ENCODE peak calls at places on chromosome 14, in eight cellular contexts. One of them, this sample, is unnamed.

GRCh38 chr14:65259000-65259399 is 153.5 kb upstream of the FUT8 start:
- DNase-seq in tibial artery: no peak
- DNase-seq in IMR-90: no peak
- DNase-seq in fibroblast of lung: no peak
- DNase-seq in HCT116: no peak
- DNase-seq in CD4-positive, CD25-positive, alpha-beta regulatory T cell: no peak
- DNase-seq in ascending aorta: no peak
- DNase-seq in heart left ventricle: no peak
- DNase-seq in this sample: no peak

GRCh38 chr14:102138535-102138934 is 1.2 kb upstream of the WDR20 start:
- DNase-seq in fibroblast of lung: no peak
- DNase-seq in CD4-positive, CD25-positive, alpha-beta regulatory T cell: no peak
- DNase-seq in HCT116: no peak
- DNase-seq in IMR-90: no peak
- DNase-seq in heart left ventricle: no peak
- DNase-seq in ascending aorta: no peak
- DNase-seq in tibial artery: no peak
- DNase-seq in this sample: no peak

GRCh38 chr14:55126089-55126488 is 3.0 kb upstream of the LGALS3 start:
- DNase-seq in fibroblast of lung: no peak
- DNase-seq in heart left ventricle: no peak
- DNase-seq in CD4-positive, CD25-positive, alpha-beta regulatory T cell: no peak
- DNase-seq in IMR-90: no peak
- DNase-seq in tibial artery: no peak
- DNase-seq in ascending aorta: no peak
- DNase-seq in HCT116: no peak
- DNase-seq in this sample: no peak

GRCh38 chr14:101001311-101002069 is 98.0 kb upstream of the RTL1 start:
- DNase-seq in HCT116: no peak
- DNase-seq in tibial artery: peak; percentile 62
- DNase-seq in heart left ventricle: no peak
- DNase-seq in fibroblast of lung: peak; percentile 91
- DNase-seq in ascending aorta: no peak
- DNase-seq in IMR-90: peak; percentile 89
- DNase-seq in CD4-positive, CD25-positive, alpha-beta regulatory T cell: no peak
- DNase-seq in this sample: no peak

GRCh38 chr14:67187210-67187609 is 2.0 kb upstream of the GARIN2 start:
- DNase-seq in fibroblast of lung: peak; percentile 93
- DNase-seq in HCT116: peak; percentile 83
- DNase-seq in heart left ventricle: no peak
- DNase-seq in CD4-positive, CD25-positive, alpha-beta regulatory T cell: no peak
- DNase-seq in ascending aorta: no peak
- DNase-seq in tibial artery: no peak
- DNase-seq in IMR-90: peak; percentile 89
- DNase-seq in this sample: no peak

GRCh38 chr14:51525705-51526104 is 126.0 kb upstream of the FRMD6 start:
- DNase-seq in tibial artery: no peak
- DNase-seq in CD4-positive, CD25-positive, alpha-beta regulatory T cell: no peak
- DNase-seq in HCT116: no peak
- DNase-seq in fibroblast of lung: peak; percentile 33
- DNase-seq in IMR-90: no peak
- DNase-seq in heart left ventricle: no peak
- DNase-seq in ascending aorta: no peak
- DNase-seq in this sample: no peak

GRCh38 chr14:38078393-38078792 is 129.3 kb upstream of the SSTR1 start:
- DNase-seq in fibroblast of lung: no peak
- DNase-seq in IMR-90: no peak
- DNase-seq in HCT116: no peak
- DNase-seq in heart left ventricle: peak; percentile 28
- DNase-seq in CD4-positive, CD25-positive, alpha-beta regulatory T cell: peak; percentile 7
- DNase-seq in tibial artery: no peak
- DNase-seq in ascending aorta: no peak
- DNase-seq in this sample: no peak

GRCh38 chr14:68318788-68319187 is 474.1 kb downstream of the ZFP36L1 start:
- DNase-seq in fibroblast of lung: no peak
- DNase-seq in ascending aorta: no peak
- DNase-seq in HCT116: no peak
- DNase-seq in CD4-positive, CD25-positive, alpha-beta regulatory T cell: no peak
- DNase-seq in tibial artery: no peak
- DNase-seq in heart left ventricle: no peak
- DNase-seq in IMR-90: no peak
- DNase-seq in this sample: no peak

GRCh38 chr14:93970967-93971634 is 5.3 kb downstream of the ASB2 start:
- DNase-seq in ascending aorta: no peak
- DNase-seq in tibial artery: no peak
- DNase-seq in CD4-positive, CD25-positive, alpha-beta regulatory T cell: no peak
- DNase-seq in IMR-90: peak; percentile 18
- DNase-seq in heart left ventricle: no peak
- DNase-seq in HCT116: no peak
- DNase-seq in fibroblast of lung: no peak
- DNase-seq in this sample: no peak

GRCh38 chr14:86884498-86884897 is 1108.5 kb downstream of the GALC start:
- DNase-seq in HCT116: no peak
- DNase-seq in tibial artery: no peak
- DNase-seq in heart left ventricle: no peak
- DNase-seq in IMR-90: no peak
- DNase-seq in CD4-positive, CD25-positive, alpha-beta regulatory T cell: no peak
- DNase-seq in ascending aorta: no peak
- DNase-seq in fibroblast of lung: no peak
- DNase-seq in this sample: no peak

GRCh38 chr14:54782803-54783659 is 119.6 kb downstream of the GCH1 start:
- DNase-seq in heart left ventricle: no peak
- DNase-seq in CD4-positive, CD25-positive, alpha-beta regulatory T cell: no peak
- DNase-seq in ascending aorta: peak; percentile 73
- DNase-seq in IMR-90: no peak
- DNase-seq in fibroblast of lung: no peak
- DNase-seq in HCT116: no peak
- DNase-seq in tibial artery: no peak
- DNase-seq in this sample: no peak

GRCh38 chr14:106530423-106531107 is 1004.2 kb downstream of the TMEM121 start:
- DNase-seq in HCT116: no peak
- DNase-seq in heart left ventricle: no peak
- DNase-seq in fibroblast of lung: no peak
- DNase-seq in CD4-positive, CD25-positive, alpha-beta regulatory T cell: no peak
- DNase-seq in ascending aorta: no peak
- DNase-seq in tibial artery: no peak
- DNase-seq in IMR-90: no peak
- DNase-seq in this sample: peak; percentile 13

GRCh38 chr14:77044776-77045569 is 16.5 kb upstream of the IRF2BPL start:
- DNase-seq in ascending aorta: peak; percentile 73
- DNase-seq in tibial artery: no peak
- DNase-seq in IMR-90: no peak
- DNase-seq in heart left ventricle: peak; percentile 46
- DNase-seq in CD4-positive, CD25-positive, alpha-beta regulatory T cell: no peak
- DNase-seq in HCT116: no peak
- DNase-seq in fibroblast of lung: no peak
- DNase-seq in this sample: no peak

GRCh38 chr14:100541621-100542560 is 45.3 kb downstream of the BEGAIN start:
- DNase-seq in heart left ventricle: no peak
- DNase-seq in ascending aorta: no peak
- DNase-seq in CD4-positive, CD25-positive, alpha-beta regulatory T cell: no peak
- DNase-seq in fibroblast of lung: no peak
- DNase-seq in IMR-90: no peak
- DNase-seq in HCT116: no peak
- DNase-seq in tibial artery: no peak
- DNase-seq in this sample: no peak

GRCh38 chr14:63045234-63045611 is at the start of gene KCNH5:
- DNase-seq in CD4-positive, CD25-positive, alpha-beta regulatory T cell: no peak
- DNase-seq in tibial artery: no peak
- DNase-seq in fibroblast of lung: peak; percentile 60
- DNase-seq in HCT116: no peak
- DNase-seq in ascending aorta: no peak
- DNase-seq in heart left ventricle: peak; percentile 22
- DNase-seq in IMR-90: peak; percentile 46
- DNase-seq in this sample: peak; percentile 67

GRCh38 chr14:31205681-31206535 is 1.7 kb downstream of the HECTD1 start:
- DNase-seq in heart left ventricle: no peak
- DNase-seq in HCT116: no peak
- DNase-seq in IMR-90: peak; percentile 88
- DNase-seq in CD4-positive, CD25-positive, alpha-beta regulatory T cell: no peak
- DNase-seq in tibial artery: no peak
- DNase-seq in fibroblast of lung: peak; percentile 75
- DNase-seq in ascending aorta: no peak
- DNase-seq in this sample: peak; percentile 76

GRCh38 chr14:94174622-94175402 is 690 bp downstream of the PPP4R4 start:
- DNase-seq in ascending aorta: no peak
- DNase-seq in heart left ventricle: no peak
- DNase-seq in fibroblast of lung: no peak
- DNase-seq in tibial artery: peak; percentile 70
- DNase-seq in IMR-90: no peak
- DNase-seq in HCT116: no peak
- DNase-seq in CD4-positive, CD25-positive, alpha-beta regulatory T cell: no peak
- DNase-seq in this sample: peak; percentile 22

GRCh38 chr14:100446572-100446971 is 123.4 kb downstream of the SLC25A47 start:
- DNase-seq in CD4-positive, CD25-positive, alpha-beta regulatory T cell: no peak
- DNase-seq in tibial artery: no peak
- DNase-seq in IMR-90: no peak
- DNase-seq in heart left ventricle: no peak
- DNase-seq in ascending aorta: no peak
- DNase-seq in fibroblast of lung: no peak
- DNase-seq in HCT116: no peak
- DNase-seq in this sample: no peak

GRCh38 chr14:71320734-71321555 is 413.7 kb downstream of the PCNX1 start:
- DNase-seq in fibroblast of lung: peak; percentile 72
- DNase-seq in tibial artery: peak; percentile 79
- DNase-seq in CD4-positive, CD25-positive, alpha-beta regulatory T cell: peak; percentile 40
- DNase-seq in heart left ventricle: peak; percentile 70
- DNase-seq in HCT116: no peak
- DNase-seq in IMR-90: peak; percentile 69
- DNase-seq in ascending aorta: peak; percentile 84
- DNase-seq in this sample: peak; percentile 27

DNA sequence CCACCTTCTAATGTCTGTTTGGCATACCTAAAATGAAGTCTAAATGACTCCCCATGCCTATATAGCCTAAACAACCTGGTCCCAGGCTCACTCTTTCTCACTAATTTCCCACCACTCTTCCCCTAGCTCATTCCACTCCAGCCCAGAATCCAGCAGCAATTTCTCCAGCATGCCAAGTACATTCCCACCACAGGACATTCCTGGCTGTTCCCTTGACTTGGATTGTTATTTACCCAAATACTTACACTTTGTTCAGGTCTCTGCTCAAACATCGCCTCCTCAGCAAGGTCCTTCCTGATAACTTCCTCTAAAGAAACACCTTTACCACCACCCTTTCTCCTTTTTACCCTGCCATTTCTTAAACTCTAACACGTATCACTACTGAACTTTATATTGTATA is 743.4 kb downstream of the RPS29 start:
- DNase-seq in heart left ventricle: no peak
- DNase-seq in IMR-90: no peak
- DNase-seq in CD4-positive, CD25-positive, alpha-beta regulatory T cell: no peak
- DNase-seq in HCT116: no peak
- DNase-seq in tibial artery: no peak
- DNase-seq in ascending aorta: no peak
- DNase-seq in fibroblast of lung: no peak
- DNase-seq in this sample: no peak
- H3K36me3 ChIP-seq in heart left ventricle: no peaks in the 10 kb centered on the region
- H3K36me3 ChIP-seq in IMR-90: no peaks in the 10 kb centered on the region
- H3K36me3 ChIP-seq in CD4-positive, CD25-positive, alpha-beta regulatory T cell: no peaks in the 10 kb centered on the region
- H3K36me3 ChIP-seq in HCT116: no peaks in the 10 kb centered on the region
- H3K36me3 ChIP-seq in tibial artery: no peaks in the 10 kb centered on the region
- H3K36me3 ChIP-seq in ascending aorta: no peaks in the 10 kb centered on the region
- H3K36me3 ChIP-seq in fibroblast of lung: no peaks in the 10 kb centered on the region
- H3K36me3 ChIP-seq in this sample: no peaks in the 10 kb centered on the region

GRCh38 chr14:72521968-72522741 is 371.7 kb downstream of the DPF3 start:
- DNase-seq in ascending aorta: peak; percentile 27
- DNase-seq in IMR-90: peak; percentile 57
- DNase-seq in tibial artery: no peak
- DNase-seq in HCT116: no peak
- DNase-seq in heart left ventricle: no peak
- DNase-seq in CD4-positive, CD25-positive, alpha-beta regulatory T cell: no peak
- DNase-seq in fibroblast of lung: no peak
- DNase-seq in this sample: no peak

GRCh38 chr14:72521045-72521444 is 372.9 kb downstream of the DPF3 start:
- DNase-seq in HCT116: no peak
- DNase-seq in heart left ventricle: no peak
- DNase-seq in CD4-positive, CD25-positive, alpha-beta regulatory T cell: no peak
- DNase-seq in IMR-90: no peak
- DNase-seq in fibroblast of lung: no peak
- DNase-seq in tibial artery: no peak
- DNase-seq in ascending aorta: no peak
- DNase-seq in this sample: no peak

GRCh38 chr14:72523397-72524157 is 370.3 kb downstream of the DPF3 start:
- DNase-seq in CD4-positive, CD25-positive, alpha-beta regulatory T cell: no peak
- DNase-seq in fibroblast of lung: peak; percentile 30
- DNase-seq in HCT116: no peak
- DNase-seq in IMR-90: peak; percentile 19
- DNase-seq in ascending aorta: peak; percentile 31
- DNase-seq in heart left ventricle: no peak
- DNase-seq in tibial artery: no peak
- DNase-seq in this sample: no peak

GRCh38 chr14:72524230-72524629 is 369.7 kb downstream of the DPF3 start:
- DNase-seq in tibial artery: no peak
- DNase-seq in CD4-positive, CD25-positive, alpha-beta regulatory T cell: no peak
- DNase-seq in IMR-90: no peak
- DNase-seq in HCT116: no peak
- DNase-seq in ascending aorta: no peak
- DNase-seq in heart left ventricle: no peak
- DNase-seq in fibroblast of lung: no peak
- DNase-seq in this sample: no peak

DNA sequence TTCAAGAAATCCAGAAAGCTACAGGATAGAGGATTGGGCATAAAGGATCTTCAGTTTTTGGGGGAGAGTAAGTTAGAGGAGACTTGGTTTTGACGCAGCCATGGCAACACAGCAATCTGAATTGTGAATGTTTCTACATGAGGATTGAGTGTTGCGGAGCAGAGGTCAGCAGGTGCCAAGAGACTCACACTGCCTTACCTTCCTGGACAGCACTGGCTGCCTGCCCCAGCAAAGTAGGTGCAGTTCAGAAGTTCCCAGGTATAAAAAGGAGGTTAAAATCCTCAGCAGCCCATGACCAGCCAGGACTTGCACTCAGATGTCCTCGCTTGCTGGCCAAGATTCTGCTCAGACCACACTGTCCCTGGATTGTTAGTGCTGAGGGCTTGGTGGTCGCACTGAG is 371.1 kb downstream of the DPF3 start:
- DNase-seq in fibroblast of lung: no peak
- DNase-seq in CD4-positive, CD25-positive, alpha-beta regulatory T cell: no peak
- DNase-seq in tibial artery: no peak
- DNase-seq in IMR-90: no peak
- DNase-seq in heart left ventricle: no peak
- DNase-seq in ascending aorta: peak; percentile 37
- DNase-seq in HCT116: no peak
- DNase-seq in this sample: no peak
- H3K27me3 ChIP-seq in fibroblast of lung: no peaks in the 10 kb centered on the region
- H3K27me3 ChIP-seq in CD4-positive, CD25-positive, alpha-beta regulatory T cell: no peaks in the 10 kb centered on the region
- H3K27me3 ChIP-seq in tibial artery: no peaks in the 10 kb centered on the region
- H3K27me3 ChIP-seq in IMR-90: no peaks in the 10 kb centered on the region
- H3K27me3 ChIP-seq in heart left ventricle: no peaks in the 10 kb centered on the region
- H3K27me3 ChIP-seq in ascending aorta: no peaks in the 10 kb centered on the region
- H3K27me3 ChIP-seq in HCT116: no peaks in the 10 kb centered on the region
- H3K27me3 ChIP-seq in this sample: peaks cover 15% of the 10 kb centered on the region

GRCh38 chr14:23142826-23143225 is 23.8 kb upstream of the CEBPE start:
- DNase-seq in IMR-90: no peak
- DNase-seq in ascending aorta: no peak
- DNase-seq in fibroblast of lung: no peak
- DNase-seq in HCT116: no peak
- DNase-seq in CD4-positive, CD25-positive, alpha-beta regulatory T cell: no peak
- DNase-seq in heart left ventricle: no peak
- DNase-seq in tibial artery: no peak
- DNase-seq in this sample: no peak
- H3K4me1 ChIP-seq in IMR-90: no peaks in the 10 kb centered on the region
- H3K4me1 ChIP-seq in ascending aorta: peaks cover 4% of the 10 kb centered on the region
- H3K4me1 ChIP-seq in fibroblast of lung: no peaks in the 10 kb centered on the region
- H3K4me1 ChIP-seq in HCT116: peaks cover 6% of the 10 kb centered on the region
- H3K4me1 ChIP-seq in CD4-positive, CD25-positive, alpha-beta regulatory T cell: no peaks in the 10 kb centered on the region
- H3K4me1 ChIP-seq in heart left ventricle: peaks cover 3% of the 10 kb centered on the region
- H3K4me1 ChIP-seq in tibial artery: peaks cover 41% of the 10 kb centered on the region
- H3K4me1 ChIP-seq in this sample: peaks cover 12% of the 10 kb centered on the region

GRCh38 chr14:103496776-103497175 is 25.9 kb downstream of the CKB start:
- DNase-seq in IMR-90: peak; percentile 33
- DNase-seq in HCT116: no peak
- DNase-seq in fibroblast of lung: no peak
- DNase-seq in heart left ventricle: no peak
- DNase-seq in tibial artery: no peak
- DNase-seq in CD4-positive, CD25-positive, alpha-beta regulatory T cell: no peak
- DNase-seq in ascending aorta: no peak
- DNase-seq in this sample: no peak
- H3K36me3 ChIP-seq in IMR-90: peaks cover 52% of the 10 kb centered on the region
- H3K36me3 ChIP-seq in HCT116: peaks cover 16% of the 10 kb centered on the region
- H3K36me3 ChIP-seq in fibroblast of lung: peaks cover 19% of the 10 kb centered on the region
- H3K36me3 ChIP-seq in heart left ventricle: peaks cover 67% of the 10 kb centered on the region
- H3K36me3 ChIP-seq in tibial artery: peaks cover 23% of the 10 kb centered on the region
- H3K36me3 ChIP-seq in CD4-positive, CD25-positive, alpha-beta regulatory T cell: peaks cover 55% of the 10 kb centered on the region
- H3K36me3 ChIP-seq in ascending aorta: peaks cover 36% of the 10 kb centered on the region
- H3K36me3 ChIP-seq in this sample: peaks cover 44% of the 10 kb centered on the region

This sample was measured in HAP-1.